ENCODE peak calls at places on chromosome 9, in nine cellular contexts. I is COLO829; Q is renal cortical epithelial cell; G is stimulated activated naive B cell treated with anti-CD40 and anti-IgM and Interleukin-4, amounts not matched to agents 10 μg/mL and 1 μg/mL and 100 μg/mL, for 72 hours; F is germinal center; R is A172; E is GM10248; K is T follicular helper cell; L is ACHN. D is an unnamed sample.

GRCh38 chr9:126607086-126607485 is 6.6 kb upstream of the LMX1B start:
- DNase-seq in L (no peak), Q (no peak), R (no peak), F (no peak), E (no peak), K (no peak), I (no peak), G (no peak), D (no peak)

GRCh38 chr9:83681490-83681889 is 26.3 kb downstream of the UBQLN1 start:
- DNase-seq in Q (no peak), G (no peak), F (no peak), K (no peak), E (no peak), I (no peak), L (no peak), R (no peak), D (no peak)

GRCh38 chr9:2289234-2289755 is 274.1 kb downstream of the SMARCA2 start:
- DNase-seq in L (no peak), R (no peak), E (no peak), G (no peak), K (no peak), F (no peak), Q (no peak), I (no peak), D (no peak)

GRCh38 chr9:134320916-134321570 is 5.2 kb upstream of the RXRA start:
- DNase-seq in G (no peak), F (no peak), Q (no peak), L (no peak), I (no peak), E (no peak), R (no peak), K (no peak), D (peak; percentile 52)

GRCh38 chr9:70452365-70452764 is 37.9 kb upstream of the KLF9 start:
- DNase-seq in Q (no peak), R (no peak), G (no peak), E (no peak), F (no peak), I (no peak), K (no peak), L (no peak), D (no peak)

GRCh38 chr9:83405674-83406255 is 132.4 kb downstream of the FRMD3 start:
- DNase-seq in F (no peak), Q (no peak), R (no peak), K (no peak), E (no peak), L (no peak), I (no peak), G (no peak), D (no peak)

GRCh38 chr9:123541441-123541840 is 185.4 kb downstream of the CRB2 start:
- DNase-seq in Q (peak; percentile 18), F (no peak), I (peak; percentile 18), E (no peak), K (no peak), R (no peak), L (no peak), G (no peak), D (no peak)

GRCh38 chr9:86909388-86909787 is 37.9 kb downstream of the GAS1 start:
- DNase-seq in E (no peak), G (no peak), Q (no peak), R (no peak), I (peak; percentile 42), F (no peak), K (no peak), L (no peak), D (no peak)

GRCh38 chr9:94785211-94786169 is 59.0 kb downstream of the AOPEP start:
- DNase-seq in F (no peak), G (no peak), K (no peak), L (no peak), I (no peak), E (no peak), R (no peak), Q (no peak), D (no peak)

GRCh38 chr9:26870292-26870691 is 22.3 kb downstream of the CAAP1 start:
- DNase-seq in G (no peak), K (no peak), I (no peak), Q (peak; percentile 96), F (no peak), E (no peak), L (peak; percentile 74), R (no peak), D (no peak)

D was measured in right cardiac atrium.